ENCODE peak calls at places on chromosomes 11 and 22, in six cellular contexts. X is left kidney, S is immature natural killer cell, O is Peyer's patch, P is DMS79 treated with DMSO at 0.1 percent for 48 hours, Z is T1000. D is an unnamed sample.

GRCh38 chr11:75271730-75272129 is 31.2 kb downstream of the TPBGL start:
- DNase-seq in Z (no peak), X (no peak), O (peak), S (no peak), P (no peak), D (no peak)

GRCh38 chr11:121968638-121969037 is 147.4 kb downstream of the BLID start:
- DNase-seq in Z (no peak), O (no peak), X (no peak), S (no peak), P (no peak), D (no peak)

GRCh38 chr11:112260490-112260889 is at the start of gene PLET1:
- DNase-seq in S (no peak), X (no peak), P (no peak), Z (no peak), O (no peak), D (no peak)

GRCh38 chr22:38724926-38725571 is 19.3 kb downstream of the GTPBP1 start:
- DNase-seq in S (peak), O (no peak), X (peak), Z (no peak), P (no peak), D (peak)

GRCh38 chr22:23068096-23068831 is 2.1 kb upstream of the GNAZ start:
- DNase-seq in Z (no peak), S (no peak), O (peak), P (no peak), X (no peak), D (no peak)

GRCh38 chr11:10716543-10717259 is 23.1 kb upstream of the IRAG1 start:
- DNase-seq in S (no peak), X (no peak), P (no peak), O (no peak), Z (no peak), D (no peak)

GRCh38 chr22:44455963-44456358 is 42.1 kb downstream of the RTL6 start:
- DNase-seq in P (no peak), X (no peak), O (no peak), S (no peak), Z (no peak), D (no peak)

GRCh38 chr11:2700415-2701211 is 819 bp upstream of the KCNQ1OT1 start:
- DNase-seq in P (peak), X (peak), S (peak), O (peak), Z (no peak), D (no peak)

GRCh38 chr11:128720522-128720985 is 26.7 kb downstream of the FLI1 start:
- DNase-seq in P (no peak), Z (no peak), S (peak), X (peak), O (peak), D (peak)

GRCh38 chr11:2093575-2094353 is 45.4 kb downstream of the IGF2 start:
- DNase-seq in Z (no peak), X (no peak), P (no peak), S (no peak), O (peak), D (no peak)

GRCh38 chr22:49918911-49919881 is 762 bp downstream of the CRELD2 start:
- DNase-seq in Z (no peak), X (no peak), S (no peak), P (no peak), O (no peak), D (no peak)

GRCh38 chr11:19344661-19345518 is 104.1 kb upstream of the E2F8 start:
- DNase-seq in P (peak), S (no peak), O (no peak), Z (no peak), X (peak), D (no peak)

GRCh38 chr11:15815246-15816209 is 540.8 kb downstream of the SOX6 start:
- DNase-seq in S (no peak), X (no peak), Z (no peak), O (no peak), P (no peak), D (no peak)

GRCh38 chr11:2592559-2593392 is 107.0 kb downstream of the KCNQ1OT1 start:
- DNase-seq in X (no peak), O (peak), S (no peak), P (no peak), Z (no peak), D (no peak)

GRCh38 chr11:774873-775592 is 2.3 kb downstream of the GATD1 start:
- DNase-seq in X (no peak), Z (no peak), P (no peak), O (no peak), S (no peak), D (no peak)

GRCh38 chr11:38296211-38296776 is 1698.3 kb upstream of the RAG2 start:
- DNase-seq in Z (no peak), S (no peak), O (no peak), P (no peak), X (no peak), D (no peak)

GRCh38 chr22:41902932-41903421 is 11.9 kb downstream of the SHISA8 start:
- DNase-seq in O (no peak), P (peak), X (no peak), S (no peak), Z (no peak), D (no peak)

GRCh38 chr11:44983786-44984185 is 33.1 kb upstream of the TP53I11 start:
- DNase-seq in P (no peak), X (no peak), Z (no peak), O (peak), S (peak), D (no peak)

GRCh38 chr22:17493384-17493981 is 69.8 kb upstream of the SLC25A18 start:
- DNase-seq in P (no peak), X (no peak), S (no peak), Z (no peak), O (no peak), D (no peak)

GRCh38 chr11:57340228-57340627 is 2.1 kb downstream of the P2RX3 start:
- DNase-seq in S (no peak), P (no peak), O (no peak), Z (no peak), X (peak), D (no peak)

GRCh38 chr11:3166268-3167142 is 1.4 kb upstream of the OSBPL5 start:
- DNase-seq in P (no peak), S (no peak), X (no peak), Z (no peak), O (peak), D (no peak)

GRCh38 chr11:33160147-33160546 is 1.1 kb downstream of the CSTF3 start:
- DNase-seq in P (peak), O (no peak), X (peak), S (no peak), Z (no peak), D (peak)

GRCh38 chr11:72478596-72479143 is 44.3 kb upstream of the CLPB start:
- DNase-seq in O (no peak), P (no peak), Z (no peak), X (no peak), S (no peak), D (no peak)